ENCODE peak calls at places on chromosome 9, in five cellular contexts. V is GM12878, D is HepG2, U is upper lobe of left lung, T is K562. N is an unnamed sample.

GRCh38 chr9:120475341-120475740 is 104.6 kb downstream of the CDK5RAP2 start:
- ATAC-seq in V (no peak), D (no peak), U (peak; percentile 78), T (no peak), N (no peak)

GRCh38 chr9:121700831-121701419 is 49.5 kb downstream of the DAB2IP start:
- ATAC-seq in V (no peak), D (no peak), U (no peak), T (no peak), N (no peak)

GRCh38 chr9:14030350-14030823 is 283.6 kb downstream of the NFIB start:
- ATAC-seq in V (no peak), D (no peak), U (peak; percentile 5), T (peak; percentile 71), N (peak; percentile 41)

GRCh38 chr9:91163773-91164471 is 197.8 kb downstream of the AUH start:
- ATAC-seq in V (peak; percentile 68), D (no peak), U (no peak), T (no peak), N (no peak)

GRCh38 chr9:118940477-118940876 is 428.8 kb downstream of the BRINP1 start:
- ATAC-seq in V (no peak), D (no peak), U (no peak), T (no peak), N (no peak)

GRCh38 chr9:4530375-4530774 is 40.1 kb downstream of the SLC1A1 start:
- ATAC-seq in V (peak; percentile 98), D (no peak), U (no peak), T (no peak), N (no peak)

GRCh38 chr9:135877776-135878527 is 29.4 kb downstream of the CAMSAP1 start:
- ATAC-seq in V (no peak), D (no peak), U (no peak), T (no peak), N (no peak)

GRCh38 chr9:6827370-6827949 is 69.7 kb downstream of the KDM4C start:
- ATAC-seq in V (peak; percentile 81), D (peak; percentile 81), U (no peak), T (peak; percentile 80), N (no peak)

GRCh38 chr9:11749396-11749795 is 943.8 kb upstream of the TYRP1 start:
- ATAC-seq in V (no peak), D (no peak), U (no peak), T (no peak), N (no peak)

GRCh38 chr9:89701221-89701798 is 96.5 kb downstream of the GADD45G start:
- ATAC-seq in V (peak; percentile 95), D (no peak), U (peak; percentile 42), T (no peak), N (no peak)

DNA sequence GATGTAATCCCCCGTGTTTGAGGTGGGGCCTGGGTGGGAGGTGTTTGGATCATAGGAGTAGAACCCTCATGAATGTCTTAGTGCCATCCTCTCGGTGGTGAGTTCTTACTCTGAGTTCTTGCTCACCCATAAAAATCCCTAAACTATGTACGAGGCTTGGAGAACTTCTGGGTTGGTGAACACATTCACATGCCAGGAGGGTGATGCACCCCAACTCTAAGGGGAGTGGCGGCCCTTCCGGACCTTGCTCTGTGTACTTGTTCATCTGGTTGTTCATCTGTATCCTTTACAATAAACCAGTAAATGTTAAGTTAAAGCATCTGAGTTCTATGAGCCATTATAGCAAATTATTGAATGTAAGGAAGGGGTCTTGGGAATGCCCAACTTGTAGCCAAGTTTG is 36.0 kb upstream of the RIC1 start:
- ATAC-seq in V (no peak), D (no peak), U (no peak), T (no peak), N (no peak)
- H3K4me1 ChIP-seq in V (peaks cover 52% of the 10 kb centered on the region), D (no peaks in the 10 kb centered on the region), U (peaks cover 2% of the 10 kb centered on the region), T (no peaks in the 10 kb centered on the region), N (no peaks in the 10 kb centered on the region)

GRCh38 chr9:81832571-81833285 is 95.5 kb upstream of the SPATA31D4 start:
- ATAC-seq in V (no peak), D (no peak), U (no peak), T (no peak), N (peak; percentile 49)
- TF ChIP-seq EP300 in V (no peak), D (no peak), U (no peak), T (no peak), N (no peak)

DNA sequence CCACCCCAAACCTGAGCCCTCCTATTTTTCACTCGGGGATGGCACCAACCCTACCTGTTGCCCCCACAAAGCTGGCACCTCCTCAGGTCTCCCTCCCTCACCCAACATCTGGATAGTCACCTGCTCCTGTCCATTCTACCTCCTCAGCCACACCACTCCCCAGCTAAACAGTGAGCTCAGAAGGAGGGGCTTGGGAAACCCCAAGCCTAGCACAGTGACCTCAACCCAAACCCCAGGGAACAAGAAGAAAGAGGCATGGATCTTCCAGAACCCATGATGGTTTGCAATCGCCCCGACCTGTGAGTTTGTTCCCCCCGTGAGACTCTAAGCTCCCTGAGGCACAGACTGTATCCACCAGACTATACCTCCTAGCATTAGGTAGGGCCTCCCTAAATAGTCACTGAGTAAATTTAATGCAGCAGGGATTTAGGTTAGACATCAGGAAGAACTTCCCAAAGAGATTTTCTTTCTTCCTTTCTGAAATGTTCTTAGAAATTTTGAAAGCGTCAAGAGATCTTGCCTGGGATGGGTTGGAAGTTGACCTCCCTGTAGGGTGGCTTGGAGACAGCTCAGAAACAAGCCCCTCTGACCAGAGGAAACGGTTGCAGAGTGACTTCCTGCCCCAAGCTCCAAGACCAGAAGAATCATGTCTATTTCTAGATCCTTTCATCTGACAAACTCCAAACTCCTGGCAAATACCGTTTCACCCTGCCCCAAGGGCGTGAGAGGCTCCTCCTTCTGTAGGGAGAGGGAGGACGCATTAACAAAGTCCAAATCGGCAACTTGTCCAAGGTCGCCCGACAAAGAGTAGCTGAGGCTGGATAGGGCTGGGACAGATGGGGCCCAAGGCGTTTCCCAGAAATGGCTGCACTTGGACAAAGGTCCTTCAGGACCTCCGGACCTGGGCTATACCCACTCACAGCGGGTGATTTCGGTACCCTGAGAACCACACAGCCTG is 4.1 kb downstream of the FIBCD1 start:
- ATAC-seq in V (no peak), D (peak; percentile 47), U (no peak), T (peak; percentile 2), N (no peak)
- H3K27me3 ChIP-seq in V (peaks cover 3% of the 10 kb centered on the region), D (peaks cover 89% of the 10 kb centered on the region), U (peaks cover 29% of the 10 kb centered on the region), T (peaks cover 95% of the 10 kb centered on the region), N (peaks cover 77% of the 10 kb centered on the region)

DNA sequence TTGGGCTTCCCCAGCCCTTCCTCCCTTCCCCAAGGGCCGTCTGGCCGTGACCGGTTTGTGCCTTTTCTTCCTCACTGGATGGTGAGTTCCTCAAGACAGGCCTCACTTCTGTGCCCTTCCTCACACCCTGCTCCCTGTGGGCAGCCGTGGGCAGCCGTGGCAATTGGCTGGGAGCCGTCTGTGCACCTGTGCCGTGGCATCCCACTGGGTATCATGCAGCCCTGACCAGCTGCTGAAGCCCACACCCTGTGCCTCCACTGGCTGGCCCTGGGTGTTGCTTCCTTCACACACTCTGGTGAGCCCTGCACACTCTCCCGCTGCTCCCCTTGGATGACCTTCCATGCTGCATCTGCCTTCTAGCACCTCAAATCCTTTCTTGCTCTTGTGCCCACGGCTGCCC is 100.2 kb downstream of the COL5A1 start:
- ATAC-seq in V (no peak), D (no peak), U (no peak), T (no peak), N (no peak)
- H3K4me1 ChIP-seq in V (no peaks in the 10 kb centered on the region), D (no peaks in the 10 kb centered on the region), U (no peaks in the 10 kb centered on the region), T (no peaks in the 10 kb centered on the region), N (peaks cover 5% of the 10 kb centered on the region)